ENCODE peak calls at places on chromosomes 13 and 19, in four cellular contexts. R, N, O and A are unnamed samples.

GRCh38 chr13:20132052-20132634 is 28.7 kb downstream of the GJA3 start:
- DNase-seq in R (no peak), N (no peak), O (no peak), A (no peak)

GRCh38 chr13:42981317-42981716 is 10.7 kb downstream of the EPSTI1 start:
- DNase-seq in R (no peak), N (no peak), O (no peak), A (no peak)

GRCh38 chr13:53743906-53744305 is 715.3 kb downstream of the OLFM4 start:
- DNase-seq in R (no peak), N (no peak), O (peak; percentile 33), A (no peak)

GRCh38 chr13:98972627-98973026 is 5.2 kb downstream of the DOCK9 start:
- DNase-seq in R (no peak), N (no peak), O (no peak), A (no peak)

GRCh38 chr13:24038405-24038804 is 122.1 kb upstream of the SPATA13 start:
- DNase-seq in R (no peak), N (no peak), O (no peak), A (no peak)

GRCh38 chr19:48480476-48481190 is 11.5 kb downstream of the CYTH2 start:
- DNase-seq in R (no peak), N (no peak), O (peak; percentile 71), A (no peak)

GRCh38 chr19:8515317-8515716 is 1.4 kb upstream of the ZNF414 start:
- DNase-seq in R (peak; percentile 85), N (no peak), O (no peak), A (no peak)

GRCh38 chr19:19137556-19138109 is 645 bp downstream of the TMEM161A start:
- DNase-seq in R (no peak), N (peak; percentile 54), O (peak; percentile 37), A (no peak)

GRCh38 chr19:55212447-55212846 is 3.1 kb upstream of the PTPRH start:
- DNase-seq in R (no peak), N (no peak), O (peak; percentile 44), A (no peak)

GRCh38 chr19:14089662-14090508 is 666 bp downstream of the SAMD1 start:
- DNase-seq in R (no peak), N (peak; percentile 85), O (peak; percentile 71), A (no peak)

GRCh38 chr13:29515372-29515771 is 80.1 kb downstream of the SLC7A1 start:
- DNase-seq in R (no peak), N (no peak), O (no peak), A (no peak)

GRCh38 chr13:43087960-43088580 is 64.7 kb downstream of the DNAJC15 start:
- DNase-seq in R (no peak), N (no peak), O (no peak), A (no peak)

GRCh38 chr19:23263396-23263795 is 13.2 kb upstream of the ZNF724 start:
- DNase-seq in R (no peak), N (no peak), O (no peak), A (no peak)

GRCh38 chr13:105273665-105274222 is 1261.7 kb downstream of the EFNB2 start:
- DNase-seq in R (no peak), N (peak; percentile 32), O (no peak), A (no peak)
- H3K27ac ChIP-seq in R (peak overlapping the region; percentile 83), N (peak overlapping the region; percentile 72), O (no peak overlapping the region), A (no peak overlapping the region)

GRCh38 chr13:101728021-101728420 is 275.5 kb downstream of the ITGBL1 start:
- DNase-seq in R (no peak), N (no peak), O (no peak), A (no peak)
- TF ChIP-seq REST in R (no peak), N (no peak), O (no peak), A (no peak)

GRCh38 chr13:110872034-110872767 is 42.7 kb downstream of the ANKRD10 start:
- DNase-seq in R (no peak), N (no peak), O (no peak), A (no peak)
- H3K27ac ChIP-seq in R (no peak overlapping the region), N (no peak overlapping the region), O (no peak overlapping the region), A (no peak overlapping the region)

DNA sequence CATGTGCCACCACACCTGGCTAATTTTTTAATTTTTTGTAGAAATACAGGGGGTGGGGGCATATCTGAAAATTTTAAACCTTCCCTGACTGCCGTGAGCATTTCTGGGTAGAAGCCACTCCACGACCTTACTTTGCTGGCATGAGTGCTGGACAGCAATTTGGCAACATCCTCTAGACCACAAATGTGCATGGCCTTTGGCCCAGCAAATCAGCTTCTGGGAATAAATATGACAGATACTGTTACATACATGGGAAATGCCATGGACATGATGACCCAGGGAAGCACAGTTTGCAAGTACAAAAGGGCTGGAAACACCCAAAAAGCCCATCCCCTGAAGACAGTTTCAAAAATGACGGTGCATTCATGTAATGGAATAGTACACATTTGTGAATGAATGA is 3.2 kb upstream of the PVR start:
- DNase-seq in R (no peak), N (no peak), O (no peak), A (no peak)
- TF ChIP-seq REST in R (peak; percentile 77), N (peak; percentile 91), O (no peak), A (no peak)

GRCh38 chr19:12783226-12783848 is 7.9 kb upstream of the JUNB start:
- DNase-seq in R (no peak), N (no peak), O (peak; percentile 64), A (no peak)

GRCh38 chr19:12783849-12784393 is 7.4 kb upstream of the JUNB start:
- DNase-seq in R (no peak), N (no peak), O (no peak), A (no peak)

GRCh38 chr19:12785431-12786011 is 5.8 kb upstream of the JUNB start:
- DNase-seq in R (peak; percentile 82), N (no peak), O (no peak), A (no peak)

GRCh38 chr19:12784871-12785430 is 6.3 kb upstream of the JUNB start:
- DNase-seq in R (no peak), N (peak; percentile 49), O (no peak), A (no peak)

DNA sequence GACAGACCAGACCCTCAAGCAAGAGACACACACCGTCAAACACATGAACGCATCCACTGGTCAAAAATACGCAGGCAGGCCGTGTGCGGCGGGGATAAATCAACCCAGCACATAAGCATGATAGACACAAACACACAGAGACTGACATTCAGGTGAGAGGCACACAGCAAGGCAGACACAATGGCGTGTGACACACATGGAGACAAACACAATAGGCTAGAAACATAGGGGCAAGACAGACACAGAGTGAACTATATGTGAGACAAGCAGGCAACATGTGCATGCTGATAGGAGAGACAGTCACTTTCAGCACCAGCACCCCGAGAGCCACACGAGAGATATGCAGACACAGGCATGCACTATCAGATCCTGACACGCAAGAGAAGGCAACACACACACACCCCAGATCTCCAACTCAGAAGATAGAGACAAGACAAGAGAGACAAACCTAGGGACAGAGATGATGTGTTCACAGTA is 6.9 kb upstream of the JUNB start:
- DNase-seq in R (no peak), N (no peak), O (no peak), A (no peak)
- H3K27ac ChIP-seq in R (peak overlapping the region; percentile 95), N (peak overlapping the region; percentile 98), O (no peak overlapping the region), A (peak overlapping the region; percentile 12)

GRCh38 chr13:103996733-103997132 is 930.5 kb upstream of the SLC10A2 start:
- DNase-seq in R (no peak), N (no peak), O (no peak), A (no peak)
- TF ChIP-seq REST in R (no peak), N (no peak), O (no peak), A (no peak)

DNA sequence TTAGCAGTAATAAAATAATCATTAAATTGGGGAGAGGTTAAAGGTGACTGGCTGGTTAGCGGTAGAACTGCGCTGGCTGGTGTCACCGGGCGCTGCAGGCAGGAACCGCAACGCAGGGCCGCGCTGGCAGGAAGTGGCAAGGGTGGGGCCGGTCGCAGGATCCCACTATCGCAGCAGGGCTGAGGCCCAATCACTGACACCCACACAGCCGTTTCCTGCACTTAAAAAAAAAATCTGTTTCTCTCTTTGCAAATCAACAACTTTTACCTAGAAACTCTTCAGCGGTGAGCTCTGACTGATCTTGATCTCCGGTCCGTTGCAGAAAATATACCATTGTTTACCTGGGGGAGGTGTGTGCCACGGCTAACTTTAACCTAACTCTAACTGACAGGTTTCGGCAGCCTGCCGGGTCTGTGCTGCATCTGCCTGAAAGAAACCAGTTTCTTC is 46.9 kb downstream of the KLF2 start:
- DNase-seq in R (no peak), N (no peak), O (no peak), A (no peak)
- H3K27ac ChIP-seq in R (no peak overlapping the region), N (no peak overlapping the region), O (no peak overlapping the region), A (no peak overlapping the region)

GRCh38 chr19:40512473-40513344 is 45.9 kb downstream of the SPTBN4 start:
- DNase-seq in R (no peak), N (peak; percentile 66), O (peak; percentile 82), A (no peak)
- TF ChIP-seq REST in R (no peak), N (no peak), O (no peak), A (peak; percentile 69)